ENCODE peak calls at places on chromosome 21, in ten cellular contexts. B is cardiac muscle cell; W is iPS DF 6.9; A is left ventricle myocardium inferior; E is HCT116; I is A549; X is uterus; Z is sigmoid colon; N is colonic mucosa; S is CD8-positive, alpha-beta memory T cell. R is an unnamed sample. For H3K4me1, the result is how much of the 10 kb centered on the place peaks cover.

GRCh38 chr21:36718951-36719501 is 20.1 kb downstream of the SIM2 start:
- DNase-seq in S (no peak), B (no peak), I (no peak), N (peak), X (no peak), E (peak), W (no peak), Z (peak), A (no peak), R (peak)

GRCh38 chr21:36422279-36423098 is 37.3 kb downstream of the CHAF1B start:
- DNase-seq in Z (no peak), N (peak), S (no peak), W (peak), B (peak), A (peak), I (peak), E (peak), X (no peak), R (peak)

GRCh38 chr21:20451051-20451450 is 547.2 kb upstream of the NCAM2 start:
- DNase-seq in X (no peak), I (no peak), B (no peak), W (no peak), N (no peak), E (no peak), Z (no peak), S (no peak), A (no peak), R (no peak)

GRCh38 chr21:16117851-16118592 is 388.2 kb downstream of the USP25 start:
- DNase-seq in N (no peak), S (no peak), I (no peak), E (no peak), X (no peak), W (no peak), A (no peak), Z (no peak), B (peak), R (no peak)

GRCh38 chr21:38159355-38159754 is 97.4 kb upstream of the KCNJ15 start:
- DNase-seq in I (no peak), W (peak), A (peak), S (peak), B (peak), X (peak), E (peak), N (peak), Z (no peak), R (peak)

GRCh38 chr21:37862536-37862935 is 53.7 kb downstream of the KCNJ6 start:
- DNase-seq in X (no peak), A (no peak), S (no peak), Z (no peak), B (peak), E (no peak), N (no peak), I (peak), W (no peak), R (no peak)

GRCh38 chr21:37562920-37563640 is 196.5 kb downstream of the DYRK1A start:
- DNase-seq in A (no peak), S (peak), I (no peak), N (peak), B (no peak), Z (peak), W (no peak), X (no peak), E (no peak), R (no peak)

GRCh38 chr21:16870116-16870515 is 642.7 kb upstream of the CXADR start:
- DNase-seq in X (no peak), Z (no peak), S (no peak), I (no peak), A (no peak), N (no peak), W (no peak), B (peak), E (no peak), R (no peak)

GRCh38 chr21:37566790-37567725 is 200.5 kb downstream of the DYRK1A start:
- DNase-seq in X (peak), W (no peak), Z (no peak), N (no peak), S (no peak), A (no peak), B (peak), I (no peak), E (no peak), R (no peak)

GRCh38 chr21:37535672-37536071 is 169.1 kb downstream of the DYRK1A start:
- DNase-seq in A (no peak), Z (no peak), E (no peak), I (no peak), S (no peak), X (no peak), N (no peak), B (no peak), W (no peak), R (no peak)

GRCh38 chr21:15289896-15290841 is 225.4 kb upstream of the NRIP1 start:
- DNase-seq in E (no peak), X (no peak), W (peak), I (no peak), B (no peak), A (peak), S (no peak), N (peak), Z (peak), R (no peak)

GRCh38 chr21:43909736-43910455 is 44.9 kb downstream of the AGPAT3 start:
- DNase-seq in W (no peak), N (no peak), Z (peak), X (no peak), A (no peak), B (no peak), I (no peak), S (no peak), E (no peak), R (peak)

GRCh38 chr21:43707462-43707861 is 11.5 kb upstream of the PDXK start:
- DNase-seq in A (no peak), W (no peak), S (no peak), X (no peak), B (no peak), E (no peak), I (no peak), N (no peak), Z (no peak), R (no peak)

GRCh38 chr21:17775431-17776126 is 43.6 kb downstream of the C21orf91 start:
- DNase-seq in W (no peak), I (no peak), S (peak), E (no peak), X (no peak), Z (no peak), N (no peak), B (no peak), A (no peak), R (no peak)

GRCh38 chr21:22115746-22116145 is 1117.5 kb downstream of the NCAM2 start:
- DNase-seq in B (no peak), S (no peak), A (no peak), X (no peak), N (no peak), I (no peak), W (no peak), Z (no peak), E (no peak), R (no peak)

GRCh38 chr21:31656199-31657095 is 3.0 kb upstream of the SOD1 start:
- DNase-seq in A (no peak), N (no peak), B (no peak), W (no peak), E (no peak), X (no peak), S (no peak), Z (no peak), I (no peak), R (no peak)

GRCh38 chr21:36350282-36350910 is 30.4 kb downstream of the MORC3 start:
- DNase-seq in I (no peak), A (no peak), B (peak), W (no peak), E (no peak), S (no peak), X (no peak), Z (no peak), N (no peak), R (no peak)

GRCh38 chr21:46393941-46394818 is 64.5 kb upstream of the DIP2A start:
- DNase-seq in N (no peak), Z (no peak), B (no peak), I (no peak), A (no peak), E (no peak), X (no peak), W (no peak), S (no peak), R (no peak)

GRCh38 chr21:17769049-17769845 is 49.9 kb downstream of the C21orf91 start:
- DNase-seq in X (no peak), I (no peak), S (no peak), Z (no peak), E (no peak), A (no peak), B (no peak), W (no peak), N (no peak), R (no peak)

GRCh38 chr21:37986751-37987399 is 70.6 kb upstream of the KCNJ6 start:
- DNase-seq in B (no peak), S (no peak), X (no peak), W (no peak), I (no peak), A (no peak), E (no peak), N (peak), Z (no peak), R (no peak)

GRCh38 chr21:14120091-14120734 is 90.5 kb downstream of the LIPI start:
- DNase-seq in W (peak), N (peak), I (no peak), A (no peak), X (no peak), S (peak), E (no peak), Z (no peak), B (no peak), R (no peak)

GRCh38 chr21:26171310-26172100 is 935 bp upstream of the APP start:
- DNase-seq in S (no peak), E (no peak), N (no peak), B (no peak), I (no peak), X (no peak), Z (no peak), A (no peak), W (no peak), R (no peak)
- H3K27ac ChIP-seq in S (no peak), E (peak), N (no peak), B (no peak), I (peak), X (no peak), Z (no peak), A (peak), W (no peak), R (no peak)

DNA sequence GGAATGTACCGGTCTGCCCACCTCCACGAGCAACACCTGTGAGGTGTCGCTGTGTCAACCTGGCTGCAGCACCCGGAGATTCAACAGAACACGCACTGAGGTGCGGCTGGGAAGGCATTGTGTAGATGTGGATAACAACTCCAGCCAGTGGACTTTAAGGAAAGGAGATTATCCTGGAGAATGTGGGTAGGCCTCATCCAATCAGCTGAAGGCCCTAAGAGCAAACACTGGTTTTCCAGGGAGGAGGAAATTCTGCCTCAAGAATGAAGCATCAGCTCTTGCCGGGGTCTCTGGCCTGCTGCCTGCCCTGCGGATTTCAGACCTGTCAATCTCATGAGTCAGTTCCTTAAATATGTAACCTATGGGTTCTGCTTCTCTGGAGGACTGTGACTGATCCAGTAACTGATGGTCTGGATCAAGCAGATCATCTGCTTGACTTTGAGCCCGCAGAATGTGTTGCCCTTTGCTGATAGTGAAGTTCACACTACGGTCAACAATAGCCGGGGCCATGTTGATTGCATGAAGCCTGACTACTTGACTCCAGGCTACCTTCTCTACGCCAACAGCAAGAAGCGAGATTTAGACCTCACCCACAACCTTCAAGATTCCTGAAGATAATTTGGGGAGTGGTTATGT is 15.9 kb upstream of the PRDM15 start:
- DNase-seq in Z (peak), A (no peak), X (no peak), W (no peak), E (no peak), N (no peak), I (no peak), B (peak), S (no peak), R (no peak)
- H3K4me1 ChIP-seq in Z (under half), A (under half), X (under half), W (under half), E (under half), N (under half), I (under half), B (under half), S (under half), R (under half)

GRCh38 chr21:33207471-33208149 is 22.1 kb upstream of the IFNAR2 start:
- DNase-seq in I (no peak), X (no peak), Z (no peak), W (no peak), E (no peak), B (no peak), A (no peak), N (no peak), S (no peak), R (no peak)

GRCh38 chr21:33202464-33203363 is 27.0 kb upstream of the IFNAR2 start:
- DNase-seq in Z (no peak), S (no peak), N (no peak), X (no peak), I (no peak), W (no peak), B (no peak), A (no peak), E (no peak), R (no peak)

GRCh38 chr21:33203371-33203724 is 26.4 kb upstream of the IFNAR2 start:
- DNase-seq in A (no peak), E (no peak), B (no peak), X (no peak), S (no peak), Z (no peak), W (no peak), N (no peak), I (no peak), R (no peak)

GRCh38 chr21:33206771-33207290 is 22.9 kb upstream of the IFNAR2 start:
- DNase-seq in W (no peak), E (no peak), I (no peak), X (no peak), N (no peak), Z (no peak), S (no peak), A (no peak), B (no peak), R (no peak)

GRCh38 chr21:33205476-33205875 is 24.3 kb upstream of the IFNAR2 start:
- DNase-seq in I (no peak), B (no peak), Z (no peak), A (no peak), S (no peak), W (no peak), E (no peak), X (no peak), N (no peak), R (no peak)
- H3K27ac ChIP-seq in I (peak), B (no peak), Z (no peak), A (no peak), S (no peak), W (no peak), E (no peak), X (no peak), N (no peak), R (no peak)

DNA sequence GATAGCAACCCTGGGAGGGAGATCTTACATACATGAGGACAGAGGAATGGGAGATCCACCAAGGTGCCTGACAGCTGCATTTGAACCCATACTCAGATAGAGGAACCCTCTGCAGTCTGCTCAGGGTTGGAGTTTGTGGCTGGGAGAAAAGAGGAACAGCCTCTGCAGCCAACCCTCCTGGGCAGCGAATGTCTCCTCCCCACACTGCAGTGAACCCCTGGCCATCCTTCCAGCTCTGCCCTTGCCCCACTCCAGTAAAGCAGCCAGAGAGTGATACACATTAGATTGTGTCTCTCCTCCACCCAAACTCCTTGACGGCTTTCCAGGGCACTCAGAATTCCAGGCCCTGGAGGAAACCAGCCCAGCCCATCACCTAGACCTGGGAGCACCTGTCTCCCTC is 137.7 kb downstream of the RUNX1 start:
- DNase-seq in X (no peak), E (no peak), Z (no peak), W (no peak), B (no peak), A (peak), S (no peak), N (no peak), I (no peak), R (no peak)
- H3K4me1 ChIP-seq in X (under half), E (under half), Z (under half), W (under half), B (under half), A (under half), S (half or more), N (under half), I (under half), R (under half)

GRCh38 chr21:39187141-39187540 is 3.9 kb upstream of the PSMG1 start:
- DNase-seq in E (no peak), W (no peak), A (no peak), B (no peak), N (no peak), Z (no peak), S (no peak), I (no peak), X (no peak), R (no peak)

GRCh38 chr21:39186676-39187075 is 3.4 kb upstream of the PSMG1 start:
- DNase-seq in S (no peak), Z (no peak), E (no peak), A (no peak), X (no peak), N (no peak), W (no peak), B (no peak), I (no peak), R (no peak)

GRCh38 chr21:39184050-39184980 is 1.1 kb upstream of the PSMG1 start:
- DNase-seq in I (no peak), S (no peak), B (no peak), W (no peak), Z (no peak), X (no peak), N (no peak), E (no peak), A (no peak), R (no peak)

GRCh38 chr21:39183272-39184049 is at the start of gene PSMG1:
- DNase-seq in W (peak), B (peak), Z (peak), E (peak), S (peak), X (peak), N (peak), A (peak), I (peak), R (peak)

DNA sequence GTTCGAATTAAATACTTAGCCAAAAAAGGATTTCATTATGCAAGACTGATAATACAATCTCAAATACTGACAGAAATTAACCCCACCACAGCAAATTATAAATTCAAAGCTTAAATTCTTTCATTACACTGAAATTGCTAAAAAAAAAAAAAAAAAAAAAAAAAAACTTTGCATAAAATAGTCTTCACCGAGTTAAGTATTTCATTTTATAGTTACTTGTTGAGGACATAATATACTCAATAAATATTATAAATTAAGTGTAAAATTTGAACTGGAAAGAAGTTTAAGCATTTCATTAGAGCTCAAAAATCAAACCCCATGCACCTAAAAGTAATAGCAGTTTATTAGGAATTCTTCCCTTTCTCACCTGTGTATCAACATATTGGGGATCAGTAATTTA is 1.9 kb upstream of the PSMG1 start:
- DNase-seq in W (no peak), B (no peak), I (no peak), Z (no peak), N (no peak), A (no peak), E (no peak), X (no peak), S (no peak), R (no peak)
- H3K27ac ChIP-seq in W (no peak), B (no peak), I (no peak), Z (no peak), N (no peak), A (no peak), E (no peak), X (no peak), S (no peak), R (no peak)

GRCh38 chr21:27275294-27275927 is 308.5 kb upstream of the ADAMTS5 start:
- DNase-seq in N (no peak), Z (no peak), S (no peak), I (no peak), W (no peak), X (no peak), A (no peak), E (no peak), B (peak), R (no peak)
- H3K4me1 ChIP-seq in N (under half), Z (under half), S (under half), I (under half), W (under half), X (under half), A (under half), E (under half), B (under half), R (under half)

GRCh38 chr21:25927195-25927880 is 192.6 kb downstream of the GABPA start:
- DNase-seq in X (no peak), W (no peak), Z (no peak), B (no peak), S (no peak), N (no peak), I (no peak), E (no peak), A (no peak), R (no peak)
- H3K27ac ChIP-seq in X (peak), W (no peak), Z (no peak), B (peak), S (no peak), N (no peak), I (no peak), E (no peak), A (peak), R (peak)

DNA sequence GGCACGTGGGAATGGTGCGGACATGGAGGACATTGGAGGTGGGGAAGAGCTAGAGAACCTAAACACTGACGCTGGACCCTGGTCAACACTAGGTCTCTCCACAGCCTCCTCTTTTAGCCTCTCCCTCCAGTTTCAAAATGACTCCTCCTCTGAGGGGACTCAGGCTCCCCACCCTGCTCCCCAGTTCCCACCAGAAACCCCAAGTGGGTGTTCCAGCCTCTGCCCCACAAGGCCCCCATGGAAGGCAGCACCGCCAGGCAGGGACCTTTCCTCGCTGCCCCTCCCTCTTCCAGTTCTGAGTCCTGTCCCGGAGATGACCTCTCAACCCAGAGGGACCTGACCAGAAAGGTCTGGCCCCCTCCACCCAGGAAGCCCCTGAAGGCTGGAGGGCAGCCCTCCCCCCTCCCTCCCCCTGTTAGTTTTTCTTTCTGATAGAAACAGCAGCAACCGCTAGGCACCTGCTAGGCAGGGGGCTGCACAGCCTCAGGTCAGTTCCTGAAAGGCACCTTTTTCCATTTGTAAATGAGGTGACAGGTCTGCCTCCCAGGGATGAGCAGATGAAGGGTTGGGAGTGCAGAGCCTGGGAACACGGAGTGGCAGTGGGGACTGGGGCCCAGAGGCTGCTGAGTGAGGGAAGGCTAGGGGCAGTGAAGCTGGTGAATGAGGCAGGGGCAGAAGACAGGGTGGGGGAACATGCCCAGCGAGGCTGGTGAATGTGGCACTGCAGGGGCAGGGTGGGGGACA is 9.3 kb upstream of the ITGB2 start:
- DNase-seq in W (no peak), S (no peak), B (no peak), E (no peak), X (no peak), I (no peak), A (peak), N (no peak), Z (no peak), R (peak)
- H3K4me1 ChIP-seq in W (under half), S (half or more), B (under half), E (under half), X (under half), I (under half), A (under half), N (under half), Z (under half), R (under half)

GRCh38 chr21:45135122-45135521 is 60.7 kb downstream of the ADARB1 start:
- DNase-seq in E (no peak), I (no peak), A (no peak), S (no peak), X (no peak), B (no peak), N (no peak), Z (no peak), W (no peak), R (no peak)
- H3K27ac ChIP-seq in E (no peak), I (no peak), A (no peak), S (no peak), X (no peak), B (no peak), N (no peak), Z (no peak), W (no peak), R (no peak)

R was measured in aorta.